ENCODE peak calls at places on chromosomes 7 and 10, in four cellular contexts. L is WERI-Rb-1, K is NCI-H82, O is PC-3. W is an unnamed sample.

GRCh38 chr7:28358423-28358868 is 53.9 kb upstream of the CREB5 start:
- DNase-seq in L (no peak), O (peak), K (no peak), W (no peak)

GRCh38 chr7:44326261-44327125 is 1.1 kb upstream of the CAMK2B start:
- DNase-seq in O (no peak), K (no peak), L (no peak), W (no peak)

GRCh38 chr10:80504158-80504811 is 33.4 kb upstream of the SH2D4B start:
- DNase-seq in K (no peak), L (no peak), O (no peak), W (no peak)

GRCh38 chr7:87999261-87999660 is 65.2 kb downstream of the ADAM22 start:
- DNase-seq in K (no peak), L (no peak), O (no peak), W (no peak)

GRCh38 chr10:59181668-59182067 is 5.2 kb downstream of the PHYHIPL start:
- DNase-seq in O (peak), K (peak), L (peak), W (peak)

GRCh38 chr7:28684729-28685211 is 272.5 kb downstream of the CREB5 start:
- DNase-seq in L (no peak), O (no peak), K (no peak), W (no peak)

GRCh38 chr10:44394696-44395383 is 9.9 kb upstream of the CXCL12 start:
- DNase-seq in O (no peak), L (no peak), K (no peak), W (no peak)

GRCh38 chr7:9981950-9982349 is 991.7 kb upstream of the PHF14 start:
- DNase-seq in O (no peak), K (no peak), L (no peak), W (no peak)

GRCh38 chr10:47023237-47024045 is 112.2 kb downstream of the PTPN20 start:
- DNase-seq in L (no peak), K (no peak), O (no peak), W (peak)

GRCh38 chr7:101543846-101544245 is 85.2 kb downstream of the MYL10 start:
- DNase-seq in L (no peak), O (no peak), K (no peak), W (no peak)

GRCh38 chr10:122461367-122461728 is at the start of gene HTRA1:
- DNase-seq in L (peak), O (peak), K (peak), W (peak)

GRCh38 chr7:42699415-42700178 is 212.3 kb downstream of the C7orf25 start:
- DNase-seq in K (no peak), O (no peak), L (no peak), W (no peak)